ENCODE peak calls at places on chromosomes 16 and 17, in eight cellular contexts. Q is A549, V is GM12878, T is HCT116, W is endothelial cell of umbilical vein, O is H1, N is HepG2, G is K562. Z is an unnamed sample.

GRCh38 chr16:57155702-57156350 is 30.0 kb downstream of the PSME3IP1 start:
- DNase-seq in Q (no peak), V (no peak), T (no peak), W (no peak), O (no peak), N (no peak), G (no peak), Z (no peak)

GRCh38 chr16:83301966-83302365 is 505.8 kb upstream of the HSBP1 start:
- DNase-seq in Q (no peak), V (no peak), T (no peak), W (peak), O (no peak), N (no peak), G (no peak), Z (no peak)

GRCh38 chr17:9432867-9433495 is 142.6 kb downstream of the STX8 start:
- DNase-seq in Q (no peak), V (no peak), T (no peak), W (no peak), O (no peak), N (no peak), G (no peak), Z (no peak)

GRCh38 chr16:89841275-89841674 is 13.0 kb downstream of the SPIRE2 start:
- DNase-seq in Q (no peak), V (no peak), T (no peak), W (no peak), O (no peak), N (no peak), G (no peak), Z (peak)

GRCh38 chr16:84081446-84081989 is 35.2 kb downstream of the MBTPS1 start:
- DNase-seq in Q (no peak), V (no peak), T (no peak), W (no peak), O (no peak), N (no peak), G (no peak), Z (no peak)

GRCh38 chr17:8176197-8176940 is at the start of gene TMEM107:
- DNase-seq in Q (peak), V (peak), T (peak), W (peak), O (no peak), N (peak), G (peak), Z (peak)

GRCh38 chr16:89409161-89409711 is 81.1 kb downstream of the ANKRD11 start:
- DNase-seq in Q (no peak), V (no peak), T (no peak), W (peak), O (no peak), N (no peak), G (no peak), Z (peak)

GRCh38 chr16:4894276-4895150 is 42.4 kb downstream of the PPL start:
- DNase-seq in Q (peak), V (no peak), T (no peak), W (no peak), O (no peak), N (no peak), G (peak), Z (no peak)

GRCh38 chr17:66619196-66619595 is 215.7 kb upstream of the CACNG5 start:
- DNase-seq in Q (no peak), V (no peak), T (no peak), W (no peak), O (no peak), N (no peak), G (no peak), Z (no peak)

GRCh38 chr16:62363451-62363850 is 327.2 kb upstream of the CDH8 start:
- DNase-seq in Q (no peak), V (no peak), T (no peak), W (no peak), O (peak), N (no peak), G (no peak), Z (peak)

GRCh38 chr16:88350922-88351321 is 31.8 kb upstream of the ZNF469 start:
- DNase-seq in Q (no peak), V (no peak), T (no peak), W (no peak), O (no peak), N (no peak), G (no peak), Z (no peak)

GRCh38 chr17:30970757-30971567 is at the start of gene RNF135:
- DNase-seq in Q (peak), V (no peak), T (peak), W (peak), O (peak), N (no peak), G (no peak), Z (peak)

GRCh38 chr16:4217246-4218131 is 24.4 kb downstream of the SRL start:
- DNase-seq in Q (no peak), V (no peak), T (no peak), W (no peak), O (no peak), N (no peak), G (no peak), Z (no peak)

GRCh38 chr16:3089717-3090592 is 9.1 kb downstream of the ZSCAN10 start:
- DNase-seq in Q (no peak), V (no peak), T (no peak), W (no peak), O (no peak), N (no peak), G (no peak), Z (no peak)

GRCh38 chr17:76469076-76469990 is 1.9 kb downstream of the AANAT start:
- DNase-seq in Q (no peak), V (no peak), T (no peak), W (no peak), O (no peak), N (no peak), G (no peak), Z (no peak)

GRCh38 chr17:82216301-82217119 is 3.9 kb upstream of the CCDC57 start:
- DNase-seq in Q (peak), V (peak), T (peak), W (peak), O (no peak), N (peak), G (no peak), Z (peak)

GRCh38 chr16:77856455-77857138 is 68.2 kb downstream of the VAT1L start:
- DNase-seq in Q (no peak), V (no peak), T (no peak), W (no peak), O (peak), N (no peak), G (no peak), Z (no peak)

GRCh38 chr17:33469911-33470310 is 176.8 kb upstream of the ASIC2 start:
- DNase-seq in Q (peak), V (no peak), T (no peak), W (no peak), O (no peak), N (no peak), G (no peak), Z (peak)

GRCh38 chr16:15032547-15033308 is 23.1 kb downstream of the NTAN1 start:
- DNase-seq in Q (no peak), V (no peak), T (no peak), W (no peak), O (no peak), N (no peak), G (no peak), Z (no peak)

GRCh38 chr16:24610421-24610765 is 71.0 kb downstream of the RBBP6 start:
- DNase-seq in Q (no peak), V (no peak), T (no peak), W (peak), O (no peak), N (no peak), G (no peak), Z (peak)

GRCh38 chr17:18314059-18314730 is 599 bp downstream of the TOP3A start:
- DNase-seq in Q (no peak), V (no peak), T (no peak), W (peak), O (no peak), N (no peak), G (peak), Z (peak)

GRCh38 chr17:1762233-1762905 is 509 bp downstream of the SERPINF1 start:
- DNase-seq in Q (no peak), V (no peak), T (no peak), W (no peak), O (no peak), N (peak), G (peak), Z (no peak)

GRCh38 chr16:54817432-54817831 is 113.2 kb upstream of the IRX5 start:
- DNase-seq in Q (peak), V (no peak), T (no peak), W (no peak), O (no peak), N (peak), G (no peak), Z (peak)

GRCh38 chr17:12528036-12528435 is 137.7 kb upstream of the MYOCD start:
- DNase-seq in Q (no peak), V (no peak), T (no peak), W (no peak), O (no peak), N (no peak), G (no peak), Z (no peak)

GRCh38 chr17:76145231-76146052 is 4.4 kb upstream of the FOXJ1 start:
- DNase-seq in Q (no peak), V (peak), T (no peak), W (peak), O (no peak), N (no peak), G (no peak), Z (no peak)

GRCh38 chr17:34369196-34369500 is 6.1 kb upstream of the CCL1 start:
- DNase-seq in Q (no peak), V (no peak), T (no peak), W (no peak), O (no peak), N (no peak), G (no peak), Z (no peak)

GRCh38 chr17:80848449-80849102 is 143.1 kb upstream of the CHMP6 start:
- DNase-seq in Q (no peak), V (no peak), T (no peak), W (no peak), O (no peak), N (no peak), G (no peak), Z (no peak)

GRCh38 chr16:18984425-18985005 is 781 bp downstream of the TMC7 start:
- DNase-seq in Q (peak), V (no peak), T (no peak), W (no peak), O (no peak), N (no peak), G (no peak), Z (no peak)

GRCh38 chr17:44628234-44629188 is 27.8 kb upstream of the MEIOC start:
- DNase-seq in Q (no peak), V (peak), T (no peak), W (peak), O (peak), N (peak), G (no peak), Z (no peak)

GRCh38 chr17:59219992-59220327 is 351 bp upstream of the GDPD1 start:
- DNase-seq in Q (no peak), V (no peak), T (no peak), W (no peak), O (no peak), N (peak), G (no peak), Z (no peak)

GRCh38 chr17:5555254-5555653 is 29.1 kb downstream of the NLRP1 start:
- DNase-seq in Q (no peak), V (no peak), T (no peak), W (no peak), O (no peak), N (no peak), G (no peak), Z (no peak)

GRCh38 chr17:79796570-79797491 is at the start of gene CBX8:
- DNase-seq in Q (peak), V (peak), T (peak), W (peak), O (peak), N (peak), G (peak), Z (peak)

GRCh38 chr17:64240741-64241347 is 22.2 kb downstream of the TEX2 start:
- DNase-seq in Q (no peak), V (no peak), T (no peak), W (peak), O (no peak), N (no peak), G (no peak), Z (no peak)

GRCh38 chr16:22848451-22848850 is 34.5 kb downstream of the HS3ST2 start:
- DNase-seq in Q (no peak), V (no peak), T (no peak), W (no peak), O (no peak), N (no peak), G (no peak), Z (no peak)

GRCh38 chr17:3826191-3826590 is 19.9 kb downstream of the NCBP3 start:
- DNase-seq in Q (no peak), V (no peak), T (no peak), W (no peak), O (no peak), N (no peak), G (no peak), Z (no peak)
- TF ChIP-seq POLR2A in Q (no peak), V (no peak), T (no peak), W (no peak), O (no peak), N (no peak), G (no peak), Z (no peak)

GRCh38 chr17:42098747-42099399 is 600 bp upstream of the ZNF385C start:
- DNase-seq in Q (no peak), V (no peak), T (no peak), W (no peak), O (no peak), N (no peak), G (no peak), Z (no peak)
- TF ChIP-seq MAX in Q (no peak), V (no peak), T (no peak), W (no peak), O (no peak), N (no peak), G (no peak), Z (no peak)

DNA sequence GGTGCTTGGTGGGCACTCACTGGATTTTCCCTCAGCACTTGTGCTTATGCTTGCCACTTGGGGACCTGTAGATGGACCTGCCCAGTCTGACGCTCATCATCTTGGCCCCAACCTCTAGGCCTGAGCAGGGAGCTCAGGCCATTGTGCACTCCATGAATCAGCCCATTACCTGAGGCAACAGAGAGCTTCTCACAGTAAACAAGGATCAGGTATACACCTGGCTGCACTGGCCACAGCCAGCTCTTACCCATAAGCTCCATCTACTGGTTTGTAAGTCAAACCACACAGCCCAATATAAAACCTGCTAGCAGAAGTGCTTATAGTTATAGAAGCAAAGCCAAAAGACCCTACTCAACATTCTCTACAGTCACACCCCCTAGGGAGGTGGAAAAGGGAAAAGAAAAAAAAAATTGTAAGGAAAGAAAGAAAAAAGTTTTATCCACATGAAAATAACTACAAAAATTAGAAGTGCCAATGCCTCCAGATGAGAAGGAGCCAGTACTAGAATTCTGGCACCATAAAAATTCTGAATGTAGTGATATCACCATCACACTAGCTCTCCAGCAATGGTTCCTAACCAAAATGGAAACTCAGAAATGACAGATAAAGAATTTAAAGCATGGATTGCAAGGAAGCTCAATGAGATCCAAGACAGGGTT is 87.8 kb upstream of the CDH5 start:
- DNase-seq in Q (no peak), V (no peak), T (no peak), W (no peak), O (no peak), N (no peak), G (no peak), Z (no peak)
- TF ChIP-seq CTCF in Q (no peak), V (no peak), T (peak), W (no peak), O (no peak), N (no peak), G (no peak), Z (no peak)

DNA sequence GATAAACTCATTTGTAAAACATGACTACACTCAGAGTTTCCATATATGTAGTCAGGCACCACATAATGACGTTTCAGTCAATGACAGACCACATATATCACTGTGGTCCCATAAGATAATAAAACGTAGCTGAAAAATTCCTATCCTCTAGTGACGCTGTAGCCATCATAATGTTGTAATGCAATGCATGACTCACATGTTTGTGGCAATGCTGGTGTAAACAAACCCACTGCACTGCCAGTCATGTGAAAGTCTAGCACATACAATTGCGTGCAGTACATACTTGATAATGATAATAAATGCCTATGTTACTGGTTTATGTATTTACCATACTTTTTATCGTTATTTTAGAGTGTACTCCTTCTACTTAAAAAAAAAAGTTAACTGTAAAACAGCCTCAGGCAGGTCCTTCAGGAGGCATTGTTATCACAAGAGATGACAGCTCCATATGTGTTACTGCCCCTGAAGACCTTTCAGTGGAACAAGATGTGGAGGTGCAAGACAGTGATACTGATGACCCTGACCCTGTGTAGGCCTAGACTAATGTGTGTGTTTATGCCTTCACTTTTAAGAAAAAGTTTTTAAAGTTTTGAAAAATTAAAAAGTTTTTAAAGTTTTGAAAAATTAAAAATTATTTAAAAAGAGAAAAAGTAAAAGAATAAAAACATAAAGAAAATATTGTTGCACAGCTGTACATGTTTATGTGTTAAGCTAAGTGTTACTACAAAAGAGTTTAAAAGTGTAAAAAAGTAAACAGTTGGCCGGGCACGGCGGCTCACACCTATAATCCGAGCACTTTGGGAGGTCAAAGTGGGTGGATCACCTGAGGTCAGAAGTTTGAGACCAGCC is 9.0 kb downstream of the STAT5B start:
- DNase-seq in Q (peak), V (no peak), T (peak), W (no peak), O (no peak), N (no peak), G (peak), Z (peak)
- TF ChIP-seq POLR2A in Q (no peak), V (no peak), T (no peak), W (no peak), O (no peak), N (no peak), G (peak), Z (no peak)

DNA sequence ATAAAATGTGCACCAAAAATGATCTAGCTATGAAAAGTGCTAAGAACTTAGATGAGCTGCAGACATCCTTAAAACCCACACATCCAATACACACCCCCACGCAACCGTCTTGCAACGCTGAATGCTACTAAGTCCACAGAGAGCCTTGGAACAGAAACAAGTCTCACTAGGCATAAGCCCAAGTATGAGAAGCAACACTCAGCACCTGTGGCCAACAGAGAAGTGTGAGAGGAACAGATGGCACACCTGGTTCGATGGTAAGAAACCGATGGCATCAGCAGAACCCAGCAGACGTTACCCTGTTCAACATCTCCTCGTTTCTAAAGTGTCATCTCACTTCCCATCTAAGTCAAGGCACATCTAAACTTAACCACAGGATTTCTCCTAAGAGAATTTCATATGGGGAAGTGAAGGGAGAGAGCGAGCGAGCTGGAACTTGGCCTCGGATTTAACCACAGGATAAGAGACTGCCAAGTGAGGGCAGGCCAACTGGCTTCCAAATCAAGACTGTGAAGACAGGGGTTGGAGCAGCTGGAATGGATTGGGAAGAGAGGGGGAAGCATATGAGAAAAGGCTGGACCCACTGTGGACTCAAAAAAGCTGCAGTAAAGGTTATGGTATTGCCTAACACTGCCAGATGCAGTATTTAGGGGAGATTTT is 41.0 kb downstream of the NXPH3 start:
- DNase-seq in Q (no peak), V (no peak), T (no peak), W (no peak), O (no peak), N (no peak), G (no peak), Z (no peak)
- TF ChIP-seq MAX in Q (no peak), V (no peak), T (no peak), W (no peak), O (no peak), N (no peak), G (no peak), Z (no peak)

GRCh38 chr17:14780116-14780515 is 479.2 kb downstream of the HS3ST3B1 start:
- DNase-seq in Q (no peak), V (no peak), T (no peak), W (no peak), O (no peak), N (no peak), G (no peak), Z (no peak)
- TF ChIP-seq CTCF in Q (no peak), V (no peak), T (no peak), W (no peak), O (no peak), N (no peak), G (no peak), Z (no peak)